ENCODE peak calls at places on chromosomes 6 and 20, in four cellular contexts. One of them, this sample, is unnamed.

GRCh38 chr20:59583428-59584277 is 20.7 kb upstream of the PHACTR3 start:
- DNase-seq in GM12878: no peak
- DNase-seq in HepG2: no peak
- DNase-seq in K562: no peak
- DNase-seq in this sample: no peak

GRCh38 chr20:35828434-35828833 is 56.6 kb downstream of the PHF20 start:
- DNase-seq in GM12878: no peak
- DNase-seq in HepG2: no peak
- DNase-seq in K562: no peak
- DNase-seq in this sample: no peak

GRCh38 chr20:43938932-43939761 is 24.5 kb downstream of the TOX2 start:
- DNase-seq in GM12878: no peak
- DNase-seq in HepG2: peak
- DNase-seq in K562: no peak
- DNase-seq in this sample: no peak

GRCh38 chr6:167827588-167828324 is 1.0 kb downstream of the AFDN start:
- DNase-seq in GM12878: no peak
- DNase-seq in HepG2: peak
- DNase-seq in K562: no peak
- DNase-seq in this sample: no peak

GRCh38 chr20:4113546-4113945 is 98.2 kb upstream of the RNF24 start:
- DNase-seq in GM12878: no peak
- DNase-seq in HepG2: no peak
- DNase-seq in K562: no peak
- DNase-seq in this sample: no peak

GRCh38 chr6:129146836-129147366 is 264.0 kb downstream of the LAMA2 start:
- DNase-seq in GM12878: no peak
- DNase-seq in HepG2: no peak
- DNase-seq in K562: no peak
- DNase-seq in this sample: no peak

GRCh38 chr20:35866446-35867202 is 87.7 kb downstream of the SCAND1 start:
- DNase-seq in GM12878: no peak
- DNase-seq in HepG2: no peak
- DNase-seq in K562: no peak
- DNase-seq in this sample: no peak

GRCh38 chr20:19968488-19969073 is 48.6 kb upstream of the NAA20 start:
- DNase-seq in GM12878: no peak
- DNase-seq in HepG2: no peak
- DNase-seq in K562: no peak
- DNase-seq in this sample: no peak

GRCh38 chr6:28208180-28208659 is 16.9 kb upstream of the ZSCAN9 start:
- DNase-seq in GM12878: no peak
- DNase-seq in HepG2: no peak
- DNase-seq in K562: no peak
- DNase-seq in this sample: no peak

GRCh38 chr6:17584241-17584803 is 15.8 kb upstream of the FAM8A1 start:
- DNase-seq in GM12878: no peak
- DNase-seq in HepG2: peak
- DNase-seq in K562: peak
- DNase-seq in this sample: peak

GRCh38 chr6:56359201-56359899 is 112.0 kb upstream of the COL21A1 start:
- DNase-seq in GM12878: peak
- DNase-seq in HepG2: peak
- DNase-seq in K562: peak
- DNase-seq in this sample: peak

GRCh38 chr20:2771631-2772080 is 28.8 kb downstream of the CPXM1 start:
- DNase-seq in GM12878: no peak
- DNase-seq in HepG2: peak
- DNase-seq in K562: no peak
- DNase-seq in this sample: no peak

GRCh38 chr6:2976060-2976459 is 4.7 kb upstream of the SERPINB6 start:
- DNase-seq in GM12878: no peak
- DNase-seq in HepG2: no peak
- DNase-seq in K562: no peak
- DNase-seq in this sample: no peak

GRCh38 chr6:169723991-169724553 is at the start of gene PHF10:
- DNase-seq in GM12878: no peak
- DNase-seq in HepG2: no peak
- DNase-seq in K562: peak
- DNase-seq in this sample: no peak

GRCh38 chr6:11921017-11921438 is 91.1 kb upstream of the HIVEP1 start:
- DNase-seq in GM12878: no peak
- DNase-seq in HepG2: no peak
- DNase-seq in K562: peak
- DNase-seq in this sample: peak

GRCh38 chr20:60058869-60059268 is 100.6 kb downstream of the CDH26 start:
- DNase-seq in GM12878: no peak
- DNase-seq in HepG2: no peak
- DNase-seq in K562: no peak
- DNase-seq in this sample: no peak

GRCh38 chr6:168533428-168533827 is 92.4 kb downstream of the SMOC2 start:
- DNase-seq in GM12878: no peak
- DNase-seq in HepG2: no peak
- DNase-seq in K562: no peak
- DNase-seq in this sample: no peak

GRCh38 chr20:51541189-51542032 is 1.1 kb downstream of the NFATC2 start:
- DNase-seq in GM12878: no peak
- DNase-seq in HepG2: peak
- DNase-seq in K562: peak
- DNase-seq in this sample: no peak

GRCh38 chr6:36962874-36963273 is 8.3 kb downstream of the PI16 start:
- DNase-seq in GM12878: no peak
- DNase-seq in HepG2: no peak
- DNase-seq in K562: no peak
- DNase-seq in this sample: no peak

GRCh38 chr6:215335-216034 is 76.8 kb upstream of the DUSP22 start:
- DNase-seq in GM12878: peak
- DNase-seq in HepG2: no peak
- DNase-seq in K562: no peak
- DNase-seq in this sample: no peak

GRCh38 chr6:30782425-30783014 is 38.2 kb upstream of the IER3 start:
- DNase-seq in GM12878: no peak
- DNase-seq in HepG2: peak
- DNase-seq in K562: no peak
- DNase-seq in this sample: peak

GRCh38 chr6:149137594-149137993 is 179.9 kb upstream of the TAB2 start:
- DNase-seq in GM12878: no peak
- DNase-seq in HepG2: no peak
- DNase-seq in K562: no peak
- DNase-seq in this sample: no peak

GRCh38 chr6:136786708-136787107 is 5.6 kb downstream of the MAP3K5 start:
- DNase-seq in GM12878: no peak
- DNase-seq in HepG2: no peak
- DNase-seq in K562: no peak
- DNase-seq in this sample: no peak

GRCh38 chr20:59939879-59940128 is 301 bp downstream of the PPP1R3D start:
- DNase-seq in GM12878: no peak
- DNase-seq in HepG2: no peak
- DNase-seq in K562: peak
- DNase-seq in this sample: no peak

GRCh38 chr6:58113960-58114359 is 796.5 kb downstream of the PRIM2 start:
- DNase-seq in GM12878: no peak
- DNase-seq in HepG2: no peak
- DNase-seq in K562: no peak
- DNase-seq in this sample: no peak

GRCh38 chr6:167047554-167047953 is 48.4 kb downstream of the CEP43 start:
- DNase-seq in GM12878: peak
- DNase-seq in HepG2: no peak
- DNase-seq in K562: no peak
- DNase-seq in this sample: no peak

GRCh38 chr6:85186546-85187170 is 263.2 kb upstream of the NT5E start:
- DNase-seq in GM12878: no peak
- DNase-seq in HepG2: no peak
- DNase-seq in K562: no peak
- DNase-seq in this sample: no peak

GRCh38 chr6:109867970-109868358 is 110.1 kb upstream of the GPR6 start:
- DNase-seq in GM12878: no peak
- DNase-seq in HepG2: no peak
- DNase-seq in K562: no peak
- DNase-seq in this sample: no peak

GRCh38 chr20:695165-695866 is 19.7 kb upstream of the SCRT2 start:
- DNase-seq in GM12878: no peak
- DNase-seq in HepG2: no peak
- DNase-seq in K562: no peak
- DNase-seq in this sample: no peak

GRCh38 chr6:44569931-44570385 is 182.5 kb downstream of the CDC5L start:
- DNase-seq in GM12878: no peak
- DNase-seq in HepG2: no peak
- DNase-seq in K562: no peak
- DNase-seq in this sample: no peak

GRCh38 chr6:170165501-170166117 is 125.3 kb downstream of the DLL1 start:
- DNase-seq in GM12878: no peak
- DNase-seq in HepG2: no peak
- DNase-seq in K562: no peak
- DNase-seq in this sample: no peak

GRCh38 chr20:44549123-44549522 is 27.3 kb upstream of the SERINC3 start:
- DNase-seq in GM12878: no peak
- DNase-seq in HepG2: no peak
- DNase-seq in K562: no peak
- DNase-seq in this sample: no peak

GRCh38 chr20:62527781-62528180 is 52.0 kb upstream of the GATA5 start:
- DNase-seq in GM12878: no peak
- DNase-seq in HepG2: no peak
- DNase-seq in K562: no peak
- DNase-seq in this sample: no peak

GRCh38 chr6:36873612-36874011 is 991 bp downstream of the PPIL1 start:
- DNase-seq in GM12878: no peak
- DNase-seq in HepG2: peak
- DNase-seq in K562: no peak
- DNase-seq in this sample: no peak

GRCh38 chr6:150334790-150335783 is 33.7 kb upstream of the IYD start:
- DNase-seq in GM12878: no peak
- DNase-seq in HepG2: peak
- DNase-seq in K562: peak
- DNase-seq in this sample: peak

GRCh38 chr6:11324453-11325023 is 92.1 kb upstream of the NEDD9 start:
- DNase-seq in GM12878: peak
- DNase-seq in HepG2: no peak
- DNase-seq in K562: no peak
- DNase-seq in this sample: no peak

GRCh38 chr6:53306819-53307347 is 41.9 kb downstream of the ELOVL5 start:
- DNase-seq in GM12878: peak
- DNase-seq in HepG2: peak
- DNase-seq in K562: no peak
- DNase-seq in this sample: no peak

DNA sequence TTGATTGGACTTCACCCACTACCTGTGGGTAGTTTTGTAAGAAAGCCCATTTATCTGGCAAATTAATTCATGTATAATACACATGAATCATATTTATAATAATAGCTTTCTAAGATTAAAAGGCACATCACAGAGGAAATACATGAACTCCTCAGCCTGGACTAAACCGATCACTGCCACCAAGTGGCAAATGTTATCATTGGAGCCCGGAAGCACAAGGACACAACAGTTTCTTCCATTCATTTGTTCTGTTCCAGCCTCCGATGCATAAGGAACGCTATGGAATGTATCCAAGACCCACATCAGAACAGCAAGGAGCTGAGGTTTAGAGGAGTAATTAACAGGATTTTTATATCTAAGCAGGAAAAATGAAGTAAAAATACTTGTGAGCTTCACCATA is 13.9 kb upstream of the IPCEF1 start:
- DNase-seq in GM12878: no peak
- DNase-seq in HepG2: peak
- DNase-seq in K562: no peak
- DNase-seq in this sample: peak
- TF ChIP-seq SRF in GM12878: no peak
- TF ChIP-seq SRF in HepG2: no peak
- TF ChIP-seq SRF in K562: no peak
- TF ChIP-seq SRF in this sample: no peak

DNA sequence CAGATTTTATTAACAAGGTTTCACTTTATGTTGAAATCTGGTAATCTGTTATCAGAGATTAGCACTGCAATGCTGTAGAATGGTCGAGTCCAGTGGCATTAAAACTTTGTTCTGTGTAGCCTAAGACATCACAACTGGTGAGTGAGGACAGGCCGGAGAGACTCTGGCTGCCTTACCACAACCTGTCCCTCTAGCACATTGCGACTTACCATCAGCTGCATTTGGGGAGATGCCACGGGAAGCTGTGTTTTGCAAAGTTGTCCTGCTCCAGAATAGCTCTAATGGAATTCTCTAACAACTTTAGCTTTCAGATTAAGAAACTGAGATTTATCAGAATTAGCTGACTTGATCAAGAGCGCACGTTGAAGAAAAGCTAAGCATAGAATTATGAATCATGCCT is 493.3 kb downstream of the MAFB start:
- DNase-seq in GM12878: no peak
- DNase-seq in HepG2: no peak
- DNase-seq in K562: no peak
- DNase-seq in this sample: no peak
- TF ChIP-seq ZBTB33 in GM12878: no peak
- TF ChIP-seq ZBTB33 in HepG2: no peak
- TF ChIP-seq ZBTB33 in K562: no peak
- TF ChIP-seq ZBTB33 in this sample: no peak

GRCh38 chr6:7157752-7158616 is 50.2 kb downstream of the RREB1 start:
- DNase-seq in GM12878: no peak
- DNase-seq in HepG2: no peak
- DNase-seq in K562: no peak
- DNase-seq in this sample: no peak
- TF ChIP-seq SRF in GM12878: no peak
- TF ChIP-seq SRF in HepG2: no peak
- TF ChIP-seq SRF in K562: no peak
- TF ChIP-seq SRF in this sample: no peak

DNA sequence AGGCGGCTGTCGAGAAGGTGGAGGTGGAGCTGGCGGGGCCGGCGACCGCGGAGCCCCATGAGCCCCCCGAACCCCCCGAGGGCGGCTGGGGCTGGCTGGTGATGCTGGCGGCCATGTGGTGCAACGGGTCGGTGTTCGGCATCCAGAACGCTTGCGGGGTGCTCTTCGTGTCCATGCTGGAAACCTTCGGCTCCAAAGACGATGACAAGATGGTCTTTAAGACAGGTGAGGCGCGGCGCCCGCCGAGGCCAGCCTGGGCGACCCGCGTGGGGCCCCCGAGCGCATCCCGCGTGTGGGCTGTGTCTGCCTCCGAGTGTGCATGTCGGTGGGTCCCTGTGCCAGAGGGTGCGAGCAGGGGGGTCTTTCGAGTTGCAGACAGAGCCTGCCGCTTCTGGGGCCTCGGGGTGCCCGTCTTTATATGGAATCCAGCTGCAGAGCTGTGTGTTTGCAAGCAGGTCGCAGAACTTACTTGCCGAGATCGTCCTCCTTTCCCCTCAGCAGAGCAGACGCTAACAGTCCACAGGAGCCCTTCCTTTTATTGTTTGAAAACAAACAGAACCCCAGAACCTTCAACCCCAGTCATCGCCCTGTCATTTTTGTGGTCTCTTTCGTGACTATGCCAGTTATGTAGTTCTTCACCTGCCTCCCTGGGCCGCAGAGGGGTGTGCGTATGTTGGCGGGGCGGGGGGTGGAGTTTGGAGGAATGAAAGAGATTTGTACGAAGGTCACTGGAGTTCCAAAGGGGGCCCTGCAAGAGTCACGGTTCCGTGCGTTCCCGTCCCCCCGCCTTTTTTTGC is 766 bp downstream of the SLC16A10 start:
- DNase-seq in GM12878: no peak
- DNase-seq in HepG2: peak
- DNase-seq in K562: no peak
- DNase-seq in this sample: peak
- TF ChIP-seq ZBTB33 in GM12878: no peak
- TF ChIP-seq ZBTB33 in HepG2: no peak
- TF ChIP-seq ZBTB33 in K562: no peak
- TF ChIP-seq ZBTB33 in this sample: no peak

GRCh38 chr20:54203281-54203680 is 4.6 kb upstream of the PFDN4 start:
- DNase-seq in GM12878: no peak
- DNase-seq in HepG2: no peak
- DNase-seq in K562: no peak
- DNase-seq in this sample: no peak
- TF ChIP-seq SRF in GM12878: no peak
- TF ChIP-seq SRF in HepG2: no peak
- TF ChIP-seq SRF in K562: no peak
- TF ChIP-seq SRF in this sample: no peak